ENCODE peak calls at places on chromosomes 13 and 19, in six cellular contexts. J, C, E, R, Q and G are unnamed samples.

GRCh38 chr19:34577531-34578101 is 96.1 kb downstream of the WTIP start:
- DNase-seq in R (no peak), Q (no peak), J (no peak), C (no peak), E (no peak), G (no peak)

GRCh38 chr13:98938801-98939200 is 39.1 kb downstream of the DOCK9 start:
- DNase-seq in R (no peak), Q (no peak), E (no peak), J (no peak), C (no peak), G (no peak)

GRCh38 chr13:27962982-27963381 is 6.1 kb downstream of the CDX2 start:
- DNase-seq in C (no peak), R (no peak), J (no peak), E (no peak), Q (no peak), G (no peak)

GRCh38 chr13:90485441-90485840 is 862.0 kb upstream of the MIR17HG start:
- DNase-seq in E (no peak), J (peak), Q (no peak), C (no peak), R (no peak), G (no peak)

GRCh38 chr19:4077011-4077382 is 10.3 kb upstream of the ZBTB7A start:
- DNase-seq in E (no peak), J (no peak), C (no peak), R (no peak), Q (no peak), G (no peak)

GRCh38 chr19:49106648-49107135 is 7.5 kb upstream of the LIN7B start:
- DNase-seq in E (peak), R (no peak), C (peak), J (peak), Q (peak), G (no peak)

GRCh38 chr13:113427562-113428468 is 25.5 kb downstream of the ADPRHL1 start:
- DNase-seq in E (no peak), C (no peak), Q (peak), J (no peak), R (no peak), G (no peak)

GRCh38 chr13:59279024-59279423 is 884.7 kb downstream of the DIAPH3 start:
- DNase-seq in E (no peak), J (no peak), C (no peak), R (no peak), Q (no peak), G (no peak)

GRCh38 chr13:25143693-25144092 is 28.4 kb downstream of the AMER2 start:
- DNase-seq in E (no peak), J (no peak), C (no peak), Q (no peak), R (no peak), G (no peak)

GRCh38 chr19:55345818-55346724 is 6.4 kb downstream of the KMT5C start:
- DNase-seq in C (no peak), E (no peak), J (no peak), Q (no peak), R (no peak), G (no peak)

GRCh38 chr19:4979211-4979807 is 10.4 kb downstream of the KDM4B start:
- DNase-seq in C (no peak), J (no peak), R (no peak), Q (no peak), E (no peak), G (no peak)